ENCODE peak calls at places on chromosomes 6 and 20, in four cellular contexts. One of them, this sample, is unnamed.

GRCh38 chr6:152085533-152085932 is 278.1 kb downstream of the ESR1 start:
- DNase-seq in mesendoderm: no peak
- DNase-seq in IMR-90: peak; percentile 24
- DNase-seq in H1: no peak
- DNase-seq in this sample: no peak

GRCh38 chr6:159151266-159151855 is 17.8 kb upstream of the FNDC1 start:
- DNase-seq in mesendoderm: peak; percentile 45
- DNase-seq in IMR-90: peak; percentile 58
- DNase-seq in H1: no peak
- DNase-seq in this sample: no peak

GRCh38 chr6:6881438-6882267 is 226.1 kb upstream of the RREB1 start:
- DNase-seq in mesendoderm: peak; percentile 56
- DNase-seq in IMR-90: no peak
- DNase-seq in H1: no peak
- DNase-seq in this sample: no peak

GRCh38 chr6:135921176-135921575 is 69.7 kb downstream of the PDE7B start:
- DNase-seq in mesendoderm: no peak
- DNase-seq in IMR-90: peak; percentile 36
- DNase-seq in H1: no peak
- DNase-seq in this sample: no peak

GRCh38 chr20:30500829-30501440 is 756.5 kb upstream of the DEFB115 start:
- DNase-seq in mesendoderm: peak; percentile 5
- DNase-seq in IMR-90: no peak
- DNase-seq in H1: no peak
- DNase-seq in this sample: no peak

GRCh38 chr20:9374480-9374879 is 139.9 kb upstream of the LAMP5 start:
- DNase-seq in mesendoderm: no peak
- DNase-seq in IMR-90: peak; percentile 58
- DNase-seq in H1: no peak
- DNase-seq in this sample: no peak

GRCh38 chr6:90194371-90194841 is 102.2 kb downstream of the BACH2 start:
- DNase-seq in mesendoderm: no peak
- DNase-seq in IMR-90: peak; percentile 95
- DNase-seq in H1: no peak
- DNase-seq in this sample: no peak

GRCh38 chr6:6790891-6791290 is 202.4 kb downstream of the LY86 start:
- DNase-seq in mesendoderm: no peak
- DNase-seq in IMR-90: peak; percentile 15
- DNase-seq in H1: no peak
- DNase-seq in this sample: no peak

DNA sequence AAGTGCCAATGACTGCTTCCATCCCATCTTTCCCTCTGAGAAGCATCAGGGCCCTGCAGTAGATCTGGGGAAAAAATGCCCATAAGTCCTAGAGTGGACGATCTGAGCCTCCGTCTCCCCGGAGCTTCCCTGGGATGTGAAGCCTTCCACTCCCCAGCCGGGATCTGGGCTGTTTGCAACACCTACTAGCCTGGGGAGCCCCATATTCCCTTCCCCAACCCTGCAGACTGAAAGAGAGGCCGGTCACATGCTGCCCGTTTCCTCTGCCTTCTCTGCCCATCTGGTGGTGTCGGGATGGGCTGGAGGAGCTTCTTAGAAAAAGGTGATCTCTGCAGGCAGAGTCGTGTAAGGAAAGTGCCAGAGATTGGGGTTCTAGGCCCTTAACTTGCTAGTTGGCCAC is 1.1 kb downstream of the SNPH start:
- DNase-seq in mesendoderm: no peak
- DNase-seq in IMR-90: no peak
- DNase-seq in H1: no peak
- DNase-seq in this sample: no peak
- H4K8ac ChIP-seq in mesendoderm: no peak overlapping the region
- H4K8ac ChIP-seq in IMR-90: no peak overlapping the region
- H4K8ac ChIP-seq in H1: peak overlapping the region; percentile 7
- H4K8ac ChIP-seq in this sample: no peak overlapping the region

GRCh38 chr20:59210186-59210585 is 46.6 kb downstream of the ZNF831 start:
- DNase-seq in mesendoderm: no peak
- DNase-seq in IMR-90: no peak
- DNase-seq in H1: no peak
- DNase-seq in this sample: no peak

GRCh38 chr20:59205044-59205443 is 41.4 kb downstream of the ZNF831 start:
- DNase-seq in mesendoderm: peak; percentile 13
- DNase-seq in IMR-90: no peak
- DNase-seq in H1: no peak
- DNase-seq in this sample: no peak

GRCh38 chr20:59207742-59208357 is 44.2 kb downstream of the ZNF831 start:
- DNase-seq in mesendoderm: peak; percentile 93
- DNase-seq in IMR-90: no peak
- DNase-seq in H1: peak; percentile 54
- DNase-seq in this sample: peak; percentile 88

GRCh38 chr20:59207235-59207634 is 43.6 kb downstream of the ZNF831 start:
- DNase-seq in mesendoderm: no peak
- DNase-seq in IMR-90: no peak
- DNase-seq in H1: no peak
- DNase-seq in this sample: no peak

DNA sequence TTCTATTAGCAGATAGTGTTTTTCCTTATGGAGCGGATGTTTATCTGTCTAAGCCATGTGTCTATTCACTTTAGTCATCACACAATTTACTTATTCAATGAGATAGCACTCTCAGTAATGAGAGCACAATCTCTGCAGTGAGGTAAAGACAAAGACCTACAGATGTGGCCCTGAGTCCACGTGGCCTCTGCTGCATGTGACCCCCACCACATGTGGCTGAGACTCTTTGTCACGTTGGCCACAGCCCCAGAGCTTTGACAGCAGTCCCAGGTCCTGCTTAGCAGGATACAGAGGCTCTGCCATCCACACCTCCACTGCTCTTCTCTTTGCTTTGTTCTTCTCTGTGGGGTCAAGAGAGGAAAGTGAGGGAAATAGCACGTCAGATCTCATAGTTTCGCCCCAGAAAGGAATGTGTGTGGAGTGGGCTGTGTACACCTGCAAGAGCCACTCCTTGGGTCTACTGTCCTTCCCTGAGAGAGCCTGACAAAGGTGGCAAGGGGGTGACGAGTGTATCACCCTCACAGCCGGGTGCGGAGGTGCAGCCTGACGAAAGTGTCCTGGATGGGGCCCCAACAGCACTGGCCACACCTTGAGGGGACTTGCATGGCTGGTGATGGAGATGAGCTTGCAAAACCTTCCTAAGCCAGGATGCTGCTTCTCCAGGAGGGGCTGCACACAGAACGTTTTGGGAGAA is 40.7 kb downstream of the ZNF831 start:
- DNase-seq in mesendoderm: no peak
- DNase-seq in IMR-90: no peak
- DNase-seq in H1: no peak
- DNase-seq in this sample: no peak
- H3K18ac ChIP-seq in mesendoderm: no peak overlapping the region
- H3K18ac ChIP-seq in IMR-90: no peak overlapping the region
- H3K18ac ChIP-seq in H1: no peak overlapping the region
- H3K18ac ChIP-seq in this sample: no peak overlapping the region

DNA sequence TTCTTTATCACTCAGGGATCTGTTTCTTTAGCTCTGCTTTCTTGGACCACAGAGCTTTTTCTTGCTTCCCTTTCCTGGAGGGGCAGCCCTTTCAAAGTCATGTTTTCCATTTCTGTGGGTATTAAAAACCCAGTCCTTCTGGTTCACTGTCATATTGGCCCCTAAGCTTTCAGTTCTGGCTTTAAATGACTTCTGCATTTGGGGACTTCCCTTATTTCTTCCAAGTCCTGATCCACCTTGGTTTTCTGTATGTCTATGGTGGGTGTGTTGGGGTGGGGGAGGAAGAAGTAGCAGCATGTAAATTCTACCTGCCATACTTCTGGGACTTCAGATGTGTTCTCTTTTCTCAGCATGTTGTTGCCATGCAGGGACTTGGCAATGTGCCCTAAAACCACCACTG is 77.0 kb upstream of the EMILIN3 start:
- DNase-seq in mesendoderm: no peak
- DNase-seq in IMR-90: no peak
- DNase-seq in H1: no peak
- DNase-seq in this sample: no peak
- H3K56ac ChIP-seq in mesendoderm: no peak overlapping the region
- H3K56ac ChIP-seq in IMR-90: no peak overlapping the region
- H3K56ac ChIP-seq in H1: no peak overlapping the region
- H3K56ac ChIP-seq in this sample: no peak overlapping the region

GRCh38 chr6:141562181-141562800 is 570.4 kb upstream of the GJE1 start:
- DNase-seq in mesendoderm: peak; percentile 91
- DNase-seq in IMR-90: no peak
- DNase-seq in H1: no peak
- DNase-seq in this sample: peak; percentile 76
- H4K8ac ChIP-seq in mesendoderm: no peak overlapping the region
- H4K8ac ChIP-seq in IMR-90: peak overlapping the region; percentile 93
- H4K8ac ChIP-seq in H1: no peak overlapping the region
- H4K8ac ChIP-seq in this sample: no peak overlapping the region

GRCh38 chr6:167589615-167589940 is 237.1 kb upstream of the AFDN start:
- DNase-seq in mesendoderm: no peak
- DNase-seq in IMR-90: no peak
- DNase-seq in H1: no peak
- DNase-seq in this sample: no peak
- H3K18ac ChIP-seq in mesendoderm: no peak overlapping the region
- H3K18ac ChIP-seq in IMR-90: no peak overlapping the region
- H3K18ac ChIP-seq in H1: no peak overlapping the region
- H3K18ac ChIP-seq in this sample: no peak overlapping the region

GRCh38 chr6:169501777-169502313 is 200.0 kb downstream of the WDR27 start:
- DNase-seq in mesendoderm: no peak
- DNase-seq in IMR-90: no peak
- DNase-seq in H1: no peak
- DNase-seq in this sample: no peak

GRCh38 chr6:169500688-169501087 is 201.1 kb downstream of the WDR27 start:
- DNase-seq in mesendoderm: no peak
- DNase-seq in IMR-90: no peak
- DNase-seq in H1: no peak
- DNase-seq in this sample: no peak

GRCh38 chr6:169501128-169501527 is 200.7 kb downstream of the WDR27 start:
- DNase-seq in mesendoderm: no peak
- DNase-seq in IMR-90: no peak
- DNase-seq in H1: no peak
- DNase-seq in this sample: no peak

GRCh38 chr6:169502445-169502844 is 199.4 kb downstream of the WDR27 start:
- DNase-seq in mesendoderm: no peak
- DNase-seq in IMR-90: no peak
- DNase-seq in H1: no peak
- DNase-seq in this sample: no peak

GRCh38 chr6:169503556-169503955 is 198.3 kb downstream of the WDR27 start:
- DNase-seq in mesendoderm: no peak
- DNase-seq in IMR-90: no peak
- DNase-seq in H1: no peak
- DNase-seq in this sample: no peak
- H3K56ac ChIP-seq in mesendoderm: no peak overlapping the region
- H3K56ac ChIP-seq in IMR-90: no peak overlapping the region
- H3K56ac ChIP-seq in H1: no peak overlapping the region
- H3K56ac ChIP-seq in this sample: no peak overlapping the region

GRCh38 chr20:57570145-57570850 is 9.4 kb downstream of the PCK1 start:
- DNase-seq in mesendoderm: no peak
- DNase-seq in IMR-90: no peak
- DNase-seq in H1: no peak
- DNase-seq in this sample: no peak
- H4K8ac ChIP-seq in mesendoderm: no peak overlapping the region
- H4K8ac ChIP-seq in IMR-90: no peak overlapping the region
- H4K8ac ChIP-seq in H1: no peak overlapping the region
- H4K8ac ChIP-seq in this sample: no peak overlapping the region

GRCh38 chr6:43277083-43277642 is 20.9 kb upstream of the SLC22A7 start:
- DNase-seq in mesendoderm: no peak
- DNase-seq in IMR-90: no peak
- DNase-seq in H1: no peak
- DNase-seq in this sample: no peak
- H3K18ac ChIP-seq in mesendoderm: no peak overlapping the region
- H3K18ac ChIP-seq in IMR-90: no peak overlapping the region
- H3K18ac ChIP-seq in H1: no peak overlapping the region
- H3K18ac ChIP-seq in this sample: no peak overlapping the region